ENCODE peak calls at places on chromosomes 7 and 10, in five cellular contexts. E is omental fat pad; J is lung microvascular endothelial cell; O is stimulated activated CD8-positive, alpha-beta memory T cell treated with anti-CD3 and anti-CD28 coated beads, Interleukin-4, amount 100 ng/mL, for 48 hours; Z is cerebellar cortex. X is an unnamed sample.

GRCh38 chr10:95440756-95441546 is 120.2 kb downstream of the SORBS1 start:
- DNase-seq in O (no peak), E (no peak), Z (no peak), J (no peak), X (no peak)

GRCh38 chr10:57964371-57964770 is 303.3 kb downstream of the IPMK start:
- DNase-seq in Z (peak; percentile 11), O (no peak), E (no peak), J (no peak), X (no peak)

GRCh38 chr10:120511165-120511564 is 54.1 kb downstream of the PLPP4 start:
- DNase-seq in J (no peak), Z (no peak), O (no peak), E (no peak), X (no peak)

GRCh38 chr10:97705006-97705670 is 8.4 kb upstream of the MARVELD1 start:
- DNase-seq in E (no peak), J (no peak), O (no peak), Z (no peak), X (no peak)

GRCh38 chr10:129934196-129934925 is 29.7 kb downstream of the EBF3 start:
- DNase-seq in Z (peak; percentile 4), E (no peak), J (no peak), O (no peak), X (no peak)

GRCh38 chr7:148474421-148474820 is 116.1 kb upstream of the C7orf33 start:
- DNase-seq in Z (no peak), E (no peak), J (no peak), O (no peak), X (no peak)

GRCh38 chr7:28840515-28841125 is 117.5 kb downstream of the TRIL start:
- DNase-seq in E (no peak), Z (no peak), O (no peak), J (peak; percentile 6), X (no peak)

GRCh38 chr7:141572175-141572574 is 21.0 kb downstream of the AGK start:
- DNase-seq in O (no peak), J (no peak), Z (no peak), E (no peak), X (no peak)

GRCh38 chr10:79382491-79382941 is 35.2 kb downstream of the PPIF start:
- DNase-seq in O (peak; percentile 12), E (no peak), Z (no peak), J (no peak), X (no peak)

GRCh38 chr7:83936056-83936703 is 258.4 kb downstream of the SEMA3A start:
- DNase-seq in Z (peak; percentile 64), O (peak; percentile 53), J (peak; percentile 82), E (peak; percentile 37), X (peak; percentile 30)

GRCh38 chr7:110119883-110120581 is 970.9 kb upstream of the LRRN3 start:
- DNase-seq in O (no peak), E (no peak), Z (no peak), J (no peak), X (no peak)